ENCODE peak calls at places on chromosomes 7 and 10, in nine cellular contexts. One of them, this sample, is unnamed.

GRCh38 chr7:17027143-17027802 is 145.5 kb upstream of the AGR3 start:
- DNase-seq in cardiac muscle cell: no peak
- DNase-seq in NCI-H2081: no peak
- DNase-seq in RCC 7860: no peak
- DNase-seq in foreskin melanocyte: no peak
- DNase-seq in fibroblast of the aortic adventitia: peak; percentile 85
- DNase-seq in activated CD4-positive, alpha-beta T cell treated with anti-CD3 and anti-CD28 coated beads, Interleukin-2, amount 50 U/mL, for 4 hours: no peak
- DNase-seq in activated T-cell treated with anti-CD3 and anti-CD28 coated beads for 24 hours: no peak
- DNase-seq in caudate nucleus: no peak
- DNase-seq in this sample: no peak

GRCh38 chr10:80613466-80613865 is 75.8 kb downstream of the SH2D4B start:
- DNase-seq in cardiac muscle cell: no peak
- DNase-seq in NCI-H2081: no peak
- DNase-seq in RCC 7860: no peak
- DNase-seq in foreskin melanocyte: no peak
- DNase-seq in fibroblast of the aortic adventitia: no peak
- DNase-seq in activated CD4-positive, alpha-beta T cell treated with anti-CD3 and anti-CD28 coated beads, Interleukin-2, amount 50 U/mL, for 4 hours: no peak
- DNase-seq in activated T-cell treated with anti-CD3 and anti-CD28 coated beads for 24 hours: no peak
- DNase-seq in caudate nucleus: no peak
- DNase-seq in this sample: no peak

GRCh38 chr7:135755351-135755753 is 6.7 kb upstream of the FAM180A start:
- DNase-seq in cardiac muscle cell: no peak
- DNase-seq in NCI-H2081: peak; percentile 96
- DNase-seq in RCC 7860: no peak
- DNase-seq in foreskin melanocyte: no peak
- DNase-seq in fibroblast of the aortic adventitia: peak; percentile 32
- DNase-seq in activated CD4-positive, alpha-beta T cell treated with anti-CD3 and anti-CD28 coated beads, Interleukin-2, amount 50 U/mL, for 4 hours: no peak
- DNase-seq in activated T-cell treated with anti-CD3 and anti-CD28 coated beads for 24 hours: no peak
- DNase-seq in caudate nucleus: no peak
- DNase-seq in this sample: no peak

GRCh38 chr7:99631311-99632109 is 14.8 kb downstream of the ZSCAN25 start:
- DNase-seq in cardiac muscle cell: peak; percentile 21
- DNase-seq in NCI-H2081: peak; percentile 94
- DNase-seq in RCC 7860: peak; percentile 58
- DNase-seq in foreskin melanocyte: no peak
- DNase-seq in fibroblast of the aortic adventitia: peak; percentile 32
- DNase-seq in activated CD4-positive, alpha-beta T cell treated with anti-CD3 and anti-CD28 coated beads, Interleukin-2, amount 50 U/mL, for 4 hours: no peak
- DNase-seq in activated T-cell treated with anti-CD3 and anti-CD28 coated beads for 24 hours: peak; percentile 42
- DNase-seq in caudate nucleus: no peak
- DNase-seq in this sample: peak; percentile 49

GRCh38 chr7:107076781-107077698 is 32.5 kb downstream of the PRKAR2B start:
- DNase-seq in cardiac muscle cell: no peak
- DNase-seq in NCI-H2081: no peak
- DNase-seq in RCC 7860: no peak
- DNase-seq in foreskin melanocyte: no peak
- DNase-seq in fibroblast of the aortic adventitia: no peak
- DNase-seq in activated CD4-positive, alpha-beta T cell treated with anti-CD3 and anti-CD28 coated beads, Interleukin-2, amount 50 U/mL, for 4 hours: no peak
- DNase-seq in activated T-cell treated with anti-CD3 and anti-CD28 coated beads for 24 hours: no peak
- DNase-seq in caudate nucleus: no peak
- DNase-seq in this sample: no peak

GRCh38 chr7:78924581-78924980 is 528.9 kb downstream of the MAGI2 start:
- DNase-seq in cardiac muscle cell: peak; percentile 49
- DNase-seq in NCI-H2081: peak; percentile 51
- DNase-seq in RCC 7860: no peak
- DNase-seq in foreskin melanocyte: peak; percentile 28
- DNase-seq in fibroblast of the aortic adventitia: peak; percentile 45
- DNase-seq in activated CD4-positive, alpha-beta T cell treated with anti-CD3 and anti-CD28 coated beads, Interleukin-2, amount 50 U/mL, for 4 hours: no peak
- DNase-seq in activated T-cell treated with anti-CD3 and anti-CD28 coated beads for 24 hours: no peak
- DNase-seq in caudate nucleus: no peak
- DNase-seq in this sample: no peak

GRCh38 chr10:72310636-72311035 is 36.9 kb downstream of the DDIT4 start:
- DNase-seq in cardiac muscle cell: no peak
- DNase-seq in NCI-H2081: no peak
- DNase-seq in RCC 7860: peak; percentile 62
- DNase-seq in foreskin melanocyte: no peak
- DNase-seq in fibroblast of the aortic adventitia: no peak
- DNase-seq in activated CD4-positive, alpha-beta T cell treated with anti-CD3 and anti-CD28 coated beads, Interleukin-2, amount 50 U/mL, for 4 hours: no peak
- DNase-seq in activated T-cell treated with anti-CD3 and anti-CD28 coated beads for 24 hours: no peak
- DNase-seq in caudate nucleus: no peak
- DNase-seq in this sample: no peak

GRCh38 chr7:50315739-50316671 is 11.5 kb downstream of the IKZF1 start:
- DNase-seq in cardiac muscle cell: peak; percentile 60
- DNase-seq in NCI-H2081: no peak
- DNase-seq in RCC 7860: no peak
- DNase-seq in foreskin melanocyte: no peak
- DNase-seq in fibroblast of the aortic adventitia: no peak
- DNase-seq in activated CD4-positive, alpha-beta T cell treated with anti-CD3 and anti-CD28 coated beads, Interleukin-2, amount 50 U/mL, for 4 hours: no peak
- DNase-seq in activated T-cell treated with anti-CD3 and anti-CD28 coated beads for 24 hours: no peak
- DNase-seq in caudate nucleus: no peak
- DNase-seq in this sample: no peak

GRCh38 chr7:2651336-2651735 is 19.6 kb downstream of the TTYH3 start:
- DNase-seq in cardiac muscle cell: peak; percentile 55
- DNase-seq in NCI-H2081: no peak
- DNase-seq in RCC 7860: no peak
- DNase-seq in foreskin melanocyte: no peak
- DNase-seq in fibroblast of the aortic adventitia: no peak
- DNase-seq in activated CD4-positive, alpha-beta T cell treated with anti-CD3 and anti-CD28 coated beads, Interleukin-2, amount 50 U/mL, for 4 hours: no peak
- DNase-seq in activated T-cell treated with anti-CD3 and anti-CD28 coated beads for 24 hours: no peak
- DNase-seq in caudate nucleus: no peak
- DNase-seq in this sample: no peak

GRCh38 chr7:26060713-26061339 is 91.2 kb upstream of the NFE2L3 start:
- DNase-seq in cardiac muscle cell: no peak
- DNase-seq in NCI-H2081: peak; percentile 90
- DNase-seq in RCC 7860: no peak
- DNase-seq in foreskin melanocyte: peak; percentile 54
- DNase-seq in fibroblast of the aortic adventitia: peak; percentile 2
- DNase-seq in activated CD4-positive, alpha-beta T cell treated with anti-CD3 and anti-CD28 coated beads, Interleukin-2, amount 50 U/mL, for 4 hours: no peak
- DNase-seq in activated T-cell treated with anti-CD3 and anti-CD28 coated beads for 24 hours: no peak
- DNase-seq in caudate nucleus: no peak
- DNase-seq in this sample: no peak

GRCh38 chr10:47059606-47060311 is 148.5 kb downstream of the PTPN20 start:
- DNase-seq in cardiac muscle cell: no peak
- DNase-seq in NCI-H2081: no peak
- DNase-seq in RCC 7860: no peak
- DNase-seq in foreskin melanocyte: no peak
- DNase-seq in fibroblast of the aortic adventitia: no peak
- DNase-seq in activated CD4-positive, alpha-beta T cell treated with anti-CD3 and anti-CD28 coated beads, Interleukin-2, amount 50 U/mL, for 4 hours: no peak
- DNase-seq in activated T-cell treated with anti-CD3 and anti-CD28 coated beads for 24 hours: no peak
- DNase-seq in caudate nucleus: no peak
- DNase-seq in this sample: no peak

GRCh38 chr10:3210251-3210650 is 37.7 kb upstream of the PITRM1 start:
- DNase-seq in cardiac muscle cell: no peak
- DNase-seq in NCI-H2081: peak; percentile 41
- DNase-seq in RCC 7860: no peak
- DNase-seq in foreskin melanocyte: no peak
- DNase-seq in fibroblast of the aortic adventitia: no peak
- DNase-seq in activated CD4-positive, alpha-beta T cell treated with anti-CD3 and anti-CD28 coated beads, Interleukin-2, amount 50 U/mL, for 4 hours: no peak
- DNase-seq in activated T-cell treated with anti-CD3 and anti-CD28 coated beads for 24 hours: no peak
- DNase-seq in caudate nucleus: no peak
- DNase-seq in this sample: no peak

GRCh38 chr7:55254596-55255500 is 110.3 kb upstream of the LANCL2 start:
- DNase-seq in cardiac muscle cell: peak; percentile 83
- DNase-seq in NCI-H2081: peak; percentile 52
- DNase-seq in RCC 7860: peak; percentile 68
- DNase-seq in foreskin melanocyte: peak; percentile 49
- DNase-seq in fibroblast of the aortic adventitia: peak; percentile 72
- DNase-seq in activated CD4-positive, alpha-beta T cell treated with anti-CD3 and anti-CD28 coated beads, Interleukin-2, amount 50 U/mL, for 4 hours: peak; percentile 49
- DNase-seq in activated T-cell treated with anti-CD3 and anti-CD28 coated beads for 24 hours: peak; percentile 47
- DNase-seq in caudate nucleus: peak; percentile 19
- DNase-seq in this sample: no peak

GRCh38 chr10:132543916-132544743 is 6.5 kb downstream of the INPP5A start:
- DNase-seq in cardiac muscle cell: no peak
- DNase-seq in NCI-H2081: no peak
- DNase-seq in RCC 7860: no peak
- DNase-seq in foreskin melanocyte: no peak
- DNase-seq in fibroblast of the aortic adventitia: no peak
- DNase-seq in activated CD4-positive, alpha-beta T cell treated with anti-CD3 and anti-CD28 coated beads, Interleukin-2, amount 50 U/mL, for 4 hours: no peak
- DNase-seq in activated T-cell treated with anti-CD3 and anti-CD28 coated beads for 24 hours: no peak
- DNase-seq in caudate nucleus: no peak
- DNase-seq in this sample: no peak

GRCh38 chr10:26721561-26721960 is 24.1 kb downstream of the PDSS1 start:
- DNase-seq in cardiac muscle cell: no peak
- DNase-seq in NCI-H2081: no peak
- DNase-seq in RCC 7860: no peak
- DNase-seq in foreskin melanocyte: no peak
- DNase-seq in fibroblast of the aortic adventitia: no peak
- DNase-seq in activated CD4-positive, alpha-beta T cell treated with anti-CD3 and anti-CD28 coated beads, Interleukin-2, amount 50 U/mL, for 4 hours: no peak
- DNase-seq in activated T-cell treated with anti-CD3 and anti-CD28 coated beads for 24 hours: peak; percentile 19
- DNase-seq in caudate nucleus: no peak
- DNase-seq in this sample: no peak

GRCh38 chr10:44864042-44864436 is 47.1 kb upstream of the TMEM72 start:
- DNase-seq in cardiac muscle cell: peak; percentile 49
- DNase-seq in NCI-H2081: no peak
- DNase-seq in RCC 7860: no peak
- DNase-seq in foreskin melanocyte: no peak
- DNase-seq in fibroblast of the aortic adventitia: no peak
- DNase-seq in activated CD4-positive, alpha-beta T cell treated with anti-CD3 and anti-CD28 coated beads, Interleukin-2, amount 50 U/mL, for 4 hours: no peak
- DNase-seq in activated T-cell treated with anti-CD3 and anti-CD28 coated beads for 24 hours: peak; percentile 16
- DNase-seq in caudate nucleus: no peak
- DNase-seq in this sample: no peak

This sample was measured in stimulated activated CD4-positive, alpha-beta T cell treated with anti-CD3 and anti-CD28 coated beads, Interleukin-15, amount 100 ng/mL, for 48 hours.